ENCODE peak calls at places on chromosomes 13 and 19, in ten cellular contexts. P, N, Z, Q, K, T, J, O, B and U are unnamed samples.

GRCh38 chr19:34964598-34964997 is 569 bp upstream of the ZNF792 start:
- DNase-seq in P (no peak), N (no peak), Z (no peak), Q (no peak), K (no peak), T (no peak), J (no peak), O (no peak), B (no peak), U (peak; percentile 30)

GRCh38 chr13:78680611-78681010 is 21.7 kb upstream of the OBI1 start:
- DNase-seq in P (no peak), N (no peak), Z (no peak), Q (no peak), K (no peak), T (no peak), J (no peak), O (no peak), B (no peak), U (no peak)

GRCh38 chr13:45046445-45046844 is 57.1 kb downstream of the GPALPP1 start:
- DNase-seq in P (no peak), N (no peak), Z (no peak), Q (no peak), K (no peak), T (peak; percentile 13), J (no peak), O (no peak), B (no peak), U (no peak)

GRCh38 chr19:47699360-47699917 is 13.8 kb upstream of the EHD2 start:
- DNase-seq in P (peak; percentile 68), N (no peak), Z (no peak), Q (peak; percentile 58), K (no peak), T (no peak), J (peak; percentile 77), O (no peak), B (no peak), U (no peak)

GRCh38 chr13:64074989-64075474 is 2659.4 kb upstream of the PCDH20 start:
- DNase-seq in P (no peak), N (no peak), Z (no peak), Q (no peak), K (no peak), T (no peak), J (no peak), O (no peak), B (no peak), U (no peak)

GRCh38 chr19:29875931-29876330 is 64.1 kb downstream of the CCNE1 start:
- DNase-seq in P (no peak), N (no peak), Z (no peak), Q (no peak), K (no peak), T (no peak), J (no peak), O (no peak), B (no peak), U (no peak)

GRCh38 chr13:113324336-113324882 is 27.4 kb downstream of the LAMP1 start:
- DNase-seq in P (no peak), N (no peak), Z (no peak), Q (no peak), K (no peak), T (no peak), J (no peak), O (no peak), B (no peak), U (no peak)

GRCh38 chr13:32079586-32079985 is 48.0 kb downstream of the FRY start:
- DNase-seq in P (no peak), N (no peak), Z (no peak), Q (no peak), K (no peak), T (no peak), J (no peak), O (no peak), B (no peak), U (no peak)

GRCh38 chr19:13623686-13624405 is 117.6 kb upstream of the CACNA1A start:
- DNase-seq in P (no peak), N (no peak), Z (no peak), Q (no peak), K (no peak), T (no peak), J (no peak), O (no peak), B (no peak), U (no peak)

GRCh38 chr19:8311461-8312260 is 3.5 kb upstream of the CD320 start:
- DNase-seq in P (no peak), N (no peak), Z (peak; percentile 73), Q (no peak), K (no peak), T (no peak), J (no peak), O (no peak), B (no peak), U (peak; percentile 79)

GRCh38 chr19:12527034-12527836 is 24.0 kb downstream of the ZNF564 start:
- DNase-seq in P (peak; percentile 40), N (no peak), Z (no peak), Q (no peak), K (no peak), T (no peak), J (peak; percentile 8), O (peak; percentile 18), B (no peak), U (no peak)

GRCh38 chr19:5145521-5146511 is 176.9 kb downstream of the KDM4B start:
- DNase-seq in P (no peak), N (no peak), Z (peak; percentile 42), Q (no peak), K (no peak), T (no peak), J (no peak), O (no peak), B (no peak), U (no peak)

GRCh38 chr13:100497394-100497793 is 91.2 kb downstream of the GGACT start:
- DNase-seq in P (peak; percentile 25), N (no peak), Z (no peak), Q (no peak), K (no peak), T (no peak), J (no peak), O (no peak), B (peak; percentile 39), U (no peak)

GRCh38 chr19:10604460-10604980 is 17.4 kb upstream of the AP1M2 start:
- DNase-seq in P (peak; percentile 72), N (no peak), Z (no peak), Q (no peak), K (no peak), T (no peak), J (no peak), O (no peak), B (no peak), U (no peak)

GRCh38 chr19:9435279-9436268 is at the start of gene ZNF266:
- DNase-seq in P (peak; percentile 95), N (peak; percentile 83), Z (peak; percentile 91), Q (peak; percentile 92), K (peak; percentile 96), T (peak; percentile 93), J (peak; percentile 96), O (peak; percentile 73), B (peak; percentile 84), U (peak; percentile 94)

GRCh38 chr19:9436358-9436757 is 985 bp upstream of the ZNF266 start:
- DNase-seq in P (no peak), N (no peak), Z (no peak), Q (no peak), K (no peak), T (no peak), J (no peak), O (no peak), B (no peak), U (no peak)

GRCh38 chr19:9427941-9428340 is 7.4 kb downstream of the ZNF266 start:
- DNase-seq in P (no peak), N (no peak), Z (no peak), Q (no peak), K (no peak), T (no peak), J (no peak), O (no peak), B (no peak), U (no peak)

GRCh38 chr19:9430444-9430843 is 4.9 kb downstream of the ZNF266 start:
- DNase-seq in P (no peak), N (no peak), Z (no peak), Q (no peak), K (no peak), T (no peak), J (no peak), O (no peak), B (no peak), U (no peak)

DNA sequence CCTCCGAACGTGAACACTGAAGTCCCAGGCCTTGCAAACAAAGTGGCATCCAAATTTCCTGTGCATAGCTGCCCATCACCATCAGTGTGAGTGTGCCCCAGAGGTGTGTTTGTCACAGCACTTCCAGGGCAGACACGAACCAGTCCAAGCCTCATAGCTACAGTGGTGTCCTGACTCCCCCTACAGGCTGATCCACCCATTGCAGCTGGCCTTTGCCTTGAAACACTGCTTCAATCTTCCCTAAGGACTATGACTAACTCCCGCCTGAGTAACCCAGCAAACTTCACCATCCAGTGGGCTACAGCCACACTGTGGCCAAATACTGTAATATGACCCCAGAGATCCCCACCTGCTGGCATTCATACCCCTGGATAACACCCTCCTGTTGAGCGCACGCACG is 3.9 kb downstream of the ZNF266 start:
- DNase-seq in P (no peak), N (no peak), Z (no peak), Q (peak; percentile 13), K (no peak), T (no peak), J (peak; percentile 58), O (no peak), B (no peak), U (no peak)
- TF ChIP-seq CTCF in P (peak; percentile 25), N (no peak), Z (peak; percentile 31), Q (no peak), K (peak; percentile 39), T (no peak), J (peak; percentile 67), O (peak; percentile 52), B (no peak), U (peak; percentile 35)

GRCh38 chr19:33797821-33798633 is 1.4 kb downstream of the KCTD15 start:
- DNase-seq in P (no peak), N (no peak), Z (peak; percentile 75), Q (no peak), K (no peak), T (no peak), J (peak; percentile 88), O (no peak), B (no peak), U (no peak)
- TF ChIP-seq CTCF in P (no peak), N (no peak), Z (no peak), Q (no peak), K (no peak), T (no peak), J (no peak), O (no peak), B (no peak), U (no peak)

DNA sequence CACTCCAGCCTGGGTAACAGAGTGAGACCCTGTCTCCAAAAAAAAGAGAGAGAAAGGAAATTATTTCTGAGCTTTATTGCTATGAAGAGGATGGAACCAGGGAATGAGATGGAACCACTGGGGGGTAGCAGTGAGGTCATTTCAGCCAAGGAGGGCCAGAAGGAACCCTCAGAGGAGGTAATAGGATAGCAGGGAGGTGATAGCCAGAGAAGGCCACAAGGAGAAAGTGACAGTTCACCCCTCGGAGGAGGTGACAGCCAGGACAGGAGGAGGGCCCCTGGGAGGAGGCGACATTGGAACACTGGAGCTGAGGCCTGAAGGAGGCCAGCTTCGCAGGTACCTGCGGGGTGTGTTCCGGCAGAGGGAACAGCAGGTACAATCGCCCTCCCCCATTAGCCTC is 695 bp upstream of the PGPEP1 start:
- DNase-seq in P (peak; percentile 41), N (no peak), Z (no peak), Q (no peak), K (no peak), T (no peak), J (peak; percentile 29), O (no peak), B (no peak), U (no peak)
- TF ChIP-seq CTCF in P (peak; percentile 27), N (no peak), Z (no peak), Q (no peak), K (no peak), T (no peak), J (peak; percentile 23), O (peak; percentile 26), B (peak; percentile 40), U (peak; percentile 22)

GRCh38 chr13:73417012-73417615 is 358.3 kb downstream of the KLF5 start:
- DNase-seq in P (peak; percentile 31), N (no peak), Z (no peak), Q (no peak), K (no peak), T (no peak), J (peak; percentile 11), O (no peak), B (no peak), U (no peak)
- TF ChIP-seq CTCF in P (peak; percentile 15), N (peak; percentile 28), Z (no peak), Q (peak; percentile 11), K (no peak), T (no peak), J (peak; percentile 39), O (peak; percentile 64), B (no peak), U (peak; percentile 32)